ENCODE peak calls at places on chromosome 13, in nine cellular contexts. R, X, H, K, B, I, M, N and W are unnamed samples.

GRCh38 chr13:60152114-60152513 is 11.6 kb downstream of the DIAPH3 start:
- DNase-seq in R (peak), X (peak), H (no peak), K (no peak), B (no peak), I (no peak), M (no peak), N (no peak), W (no peak)

GRCh38 chr13:39603424-39603947 is 493 bp upstream of the LHFPL6 start:
- DNase-seq in R (peak), X (peak), H (no peak), K (no peak), B (peak), I (peak), M (peak), N (no peak), W (no peak)

GRCh38 chr13:25153736-25154135 is 18.4 kb downstream of the AMER2 start:
- DNase-seq in R (no peak), X (no peak), H (no peak), K (no peak), B (no peak), I (no peak), M (no peak), N (no peak), W (no peak)

GRCh38 chr13:72643339-72643989 is 84.0 kb downstream of the MZT1 start:
- DNase-seq in R (peak), X (peak), H (peak), K (no peak), B (peak), I (peak), M (peak), N (peak), W (peak)

GRCh38 chr13:113110048-113110851 is 4.7 kb downstream of the F7 start:
- DNase-seq in R (no peak), X (no peak), H (no peak), K (no peak), B (no peak), I (no peak), M (no peak), N (no peak), W (no peak)

GRCh38 chr13:28117689-28118377 is 17.5 kb upstream of the FLT3 start:
- DNase-seq in R (no peak), X (peak), H (peak), K (peak), B (peak), I (peak), M (peak), N (peak), W (no peak)

GRCh38 chr13:111117289-111117688 is 2.2 kb downstream of the ARHGEF7 start:
- DNase-seq in R (peak), X (no peak), H (no peak), K (no peak), B (no peak), I (no peak), M (no peak), N (no peak), W (no peak)

GRCh38 chr13:52827839-52828238 is 20.6 kb downstream of the PCDH8 start:
- DNase-seq in R (no peak), X (no peak), H (no peak), K (no peak), B (no peak), I (no peak), M (peak), N (no peak), W (no peak)

GRCh38 chr13:28002886-28003698 is 14.6 kb upstream of the URAD start:
- DNase-seq in R (no peak), X (no peak), H (no peak), K (no peak), B (no peak), I (no peak), M (no peak), N (no peak), W (no peak)

GRCh38 chr13:54742984-54743383 is 1714.4 kb downstream of the OLFM4 start:
- DNase-seq in R (no peak), X (peak), H (no peak), K (no peak), B (no peak), I (no peak), M (no peak), N (no peak), W (no peak)

GRCh38 chr13:21121616-21122015 is 54.7 kb downstream of the SKA3 start:
- DNase-seq in R (no peak), X (no peak), H (no peak), K (no peak), B (no peak), I (no peak), M (no peak), N (no peak), W (no peak)

GRCh38 chr13:35832551-35832950 is 298.6 kb downstream of the DCLK1 start:
- DNase-seq in R (no peak), X (no peak), H (no peak), K (no peak), B (peak), I (no peak), M (no peak), N (no peak), W (no peak)

GRCh38 chr13:44058586-44059238 is 179.0 kb downstream of the LACC1 start:
- DNase-seq in R (no peak), X (no peak), H (no peak), K (no peak), B (no peak), I (peak), M (no peak), N (no peak), W (no peak)

GRCh38 chr13:25886438-25887214 is 165.2 kb downstream of the SHISA2 start:
- DNase-seq in R (peak), X (peak), H (no peak), K (no peak), B (peak), I (peak), M (no peak), N (no peak), W (peak)

GRCh38 chr13:110680852-110681251 is 25.1 kb downstream of the CARS2 start:
- DNase-seq in R (peak), X (peak), H (no peak), K (no peak), B (peak), I (peak), M (no peak), N (no peak), W (no peak)

GRCh38 chr13:39283062-39283461 is 244.8 kb downstream of the NHLRC3 start:
- DNase-seq in R (no peak), X (no peak), H (no peak), K (no peak), B (no peak), I (no peak), M (no peak), N (no peak), W (no peak)

GRCh38 chr13:60627071-60627686 is 230.2 kb downstream of the TDRD3 start:
- DNase-seq in R (peak), X (peak), H (no peak), K (no peak), B (peak), I (peak), M (peak), N (no peak), W (peak)

GRCh38 chr13:60242231-60242630 is 78.5 kb upstream of the DIAPH3 start:
- DNase-seq in R (no peak), X (no peak), H (no peak), K (no peak), B (no peak), I (no peak), M (no peak), N (no peak), W (no peak)

GRCh38 chr13:59279024-59279423 is 884.7 kb downstream of the DIAPH3 start:
- DNase-seq in R (no peak), X (no peak), H (no peak), K (no peak), B (no peak), I (no peak), M (no peak), N (no peak), W (no peak)

GRCh38 chr13:20128459-20128927 is 32.4 kb downstream of the GJA3 start:
- DNase-seq in R (no peak), X (peak), H (peak), K (no peak), B (no peak), I (no peak), M (peak), N (peak), W (no peak)

GRCh38 chr13:113653264-113654174 is 4.5 kb downstream of the ATP4B start:
- DNase-seq in R (no peak), X (peak), H (peak), K (no peak), B (no peak), I (no peak), M (no peak), N (peak), W (no peak)

GRCh38 chr13:29543230-29544215 is 52.0 kb downstream of the SLC7A1 start:
- DNase-seq in R (peak), X (peak), H (no peak), K (no peak), B (peak), I (no peak), M (no peak), N (no peak), W (no peak)

GRCh38 chr13:37094840-37095239 is 10.6 kb downstream of the CSNK1A1L start:
- DNase-seq in R (no peak), X (no peak), H (no peak), K (no peak), B (no peak), I (no peak), M (no peak), N (no peak), W (no peak)

GRCh38 chr13:106350208-106350607 is 185.3 kb downstream of the EFNB2 start:
- DNase-seq in R (no peak), X (no peak), H (no peak), K (no peak), B (no peak), I (no peak), M (no peak), N (peak), W (no peak)

GRCh38 chr13:47033216-47033615 is 136.4 kb upstream of the HTR2A start:
- DNase-seq in R (peak), X (peak), H (no peak), K (no peak), B (peak), I (peak), M (no peak), N (no peak), W (peak)

GRCh38 chr13:110233181-110233641 is 73.7 kb downstream of the COL4A1 start:
- DNase-seq in R (peak), X (peak), H (no peak), K (peak), B (peak), I (peak), M (peak), N (no peak), W (peak)

GRCh38 chr13:84873951-84874350 is 925.3 kb downstream of the SLITRK6 start:
- DNase-seq in R (no peak), X (no peak), H (no peak), K (no peak), B (no peak), I (no peak), M (no peak), N (no peak), W (no peak)

GRCh38 chr13:84864341-84864740 is 934.9 kb downstream of the SLITRK6 start:
- DNase-seq in R (no peak), X (no peak), H (no peak), K (no peak), B (no peak), I (no peak), M (no peak), N (no peak), W (no peak)

GRCh38 chr13:84867246-84867645 is 932.0 kb downstream of the SLITRK6 start:
- DNase-seq in R (no peak), X (no peak), H (no peak), K (no peak), B (no peak), I (no peak), M (no peak), N (no peak), W (no peak)

DNA sequence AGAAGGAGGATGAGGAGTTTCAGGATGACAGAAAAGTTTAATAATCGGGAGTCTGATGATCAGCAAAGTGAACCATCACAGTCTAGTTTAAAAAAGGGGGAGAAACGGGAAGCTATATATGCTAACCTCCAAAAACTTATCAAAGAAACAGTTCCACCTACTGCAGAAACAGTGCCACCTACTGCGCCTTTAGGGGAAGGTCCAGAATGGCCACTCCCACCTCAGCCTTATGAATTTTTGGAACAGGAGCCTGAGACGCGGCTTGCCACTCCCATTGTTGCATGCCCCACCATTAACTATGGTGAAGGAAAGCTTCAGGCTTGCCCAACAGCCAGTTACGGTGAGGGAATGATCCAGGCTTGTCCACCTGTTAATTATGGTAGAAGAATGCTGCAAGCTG is 929.0 kb downstream of the SLITRK6 start:
- DNase-seq in R (peak), X (peak), H (no peak), K (no peak), B (no peak), I (no peak), M (no peak), N (no peak), W (no peak)
- TF ChIP-seq CTCF in R (peak), X (peak), H (no peak), K (no peak), B (peak), I (no peak), M (no peak), N (no peak), W (no peak)

GRCh38 chr13:50225188-50226155 is 210.2 kb downstream of the KCNRG start:
- DNase-seq in R (peak), X (no peak), H (no peak), K (no peak), B (no peak), I (no peak), M (no peak), N (no peak), W (no peak)

GRCh38 chr13:50220938-50221337 is 205.7 kb downstream of the KCNRG start:
- DNase-seq in R (peak), X (no peak), H (no peak), K (no peak), B (no peak), I (no peak), M (no peak), N (no peak), W (no peak)

GRCh38 chr13:50219743-50220142 is 204.5 kb downstream of the KCNRG start:
- DNase-seq in R (no peak), X (no peak), H (no peak), K (no peak), B (no peak), I (no peak), M (no peak), N (no peak), W (no peak)

GRCh38 chr13:50224534-50224933 is 209.3 kb downstream of the KCNRG start:
- DNase-seq in R (peak), X (peak), H (no peak), K (no peak), B (peak), I (peak), M (no peak), N (no peak), W (no peak)

DNA sequence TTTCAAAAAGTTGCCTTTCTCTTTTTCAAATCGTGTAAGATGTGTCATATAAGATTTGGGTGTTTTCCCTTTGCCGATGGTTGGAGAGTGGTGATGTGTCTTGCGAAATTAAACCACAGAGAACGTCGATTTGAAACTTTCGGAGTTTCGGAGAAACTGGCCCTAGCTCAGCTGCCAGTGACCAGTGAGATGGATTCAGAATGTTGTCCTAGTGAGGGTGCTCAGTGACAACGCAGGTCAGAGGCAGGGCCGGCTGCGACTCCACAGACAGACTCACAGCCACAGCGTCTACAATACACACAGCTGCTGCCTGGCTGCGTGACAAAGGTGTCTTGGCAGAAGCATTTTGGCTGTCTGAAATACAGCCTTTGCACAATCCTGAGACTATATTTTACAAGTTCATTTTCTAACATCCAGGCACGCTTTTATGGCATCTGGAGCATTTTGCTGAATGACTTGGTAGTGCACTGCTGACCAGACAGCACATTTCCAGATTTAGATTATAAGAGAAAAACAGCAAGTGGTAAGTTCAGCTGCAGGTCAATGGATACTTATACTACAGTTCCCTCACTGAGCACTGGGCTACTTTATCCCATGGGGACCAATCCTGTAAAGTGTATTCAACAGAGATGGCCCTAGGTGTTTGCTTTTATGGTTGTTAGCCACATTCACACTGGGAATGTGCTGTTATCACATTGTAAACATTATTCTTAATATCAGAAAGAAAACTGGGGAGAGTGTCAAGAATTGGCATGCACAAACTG is 207.5 kb downstream of the KCNRG start:
- DNase-seq in R (peak), X (peak), H (peak), K (peak), B (peak), I (peak), M (peak), N (peak), W (peak)
- H3K4me3 ChIP-seq in R (peak), X (peak), H (no peak), K (no peak), B (peak), I (peak), M (no peak), N (peak), W (peak)

DNA sequence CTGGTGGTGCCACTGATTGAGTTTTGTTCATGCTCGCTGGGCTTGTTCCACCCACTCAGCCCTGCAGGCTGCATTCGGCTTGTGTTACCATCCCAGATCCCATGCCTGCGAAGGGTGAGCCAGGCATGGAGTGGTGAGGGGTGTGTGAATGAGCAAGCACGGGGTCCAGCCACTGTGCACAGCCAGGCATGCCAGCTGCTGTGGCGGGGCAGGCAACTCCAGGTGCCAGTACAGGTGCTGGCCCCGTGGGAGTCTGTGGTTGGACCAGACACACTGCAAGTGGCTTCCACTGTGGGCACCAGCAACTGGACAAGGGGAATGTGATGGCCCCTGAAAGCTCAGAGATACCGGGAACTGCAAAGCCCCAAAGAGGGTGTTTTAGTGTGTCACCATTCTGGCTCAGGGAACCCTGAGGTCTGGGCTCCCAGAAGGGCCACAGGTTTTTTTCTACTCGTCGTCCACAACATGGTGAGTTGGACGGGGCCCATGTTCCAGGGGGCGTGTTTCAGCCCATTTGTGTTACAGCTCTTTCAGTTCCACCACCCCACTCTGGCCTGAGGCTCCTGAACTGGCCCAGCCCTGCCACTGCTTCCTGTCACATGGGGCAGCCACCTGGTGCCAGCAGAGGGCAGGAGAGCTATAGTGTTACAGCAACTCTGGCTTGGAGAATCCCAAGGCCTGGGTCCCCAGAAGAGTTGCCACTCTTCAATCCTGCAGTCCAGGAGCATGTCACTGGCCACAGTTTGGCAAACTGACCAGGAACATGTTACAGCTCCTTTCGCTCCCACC is 217.0 kb upstream of the OBI1 start:
- DNase-seq in R (no peak), X (peak), H (no peak), K (no peak), B (no peak), I (no peak), M (no peak), N (no peak), W (no peak)
- TF ChIP-seq CTCF in R (no peak), X (peak), H (no peak), K (no peak), B (no peak), I (no peak), M (no peak), N (no peak), W (no peak)

DNA sequence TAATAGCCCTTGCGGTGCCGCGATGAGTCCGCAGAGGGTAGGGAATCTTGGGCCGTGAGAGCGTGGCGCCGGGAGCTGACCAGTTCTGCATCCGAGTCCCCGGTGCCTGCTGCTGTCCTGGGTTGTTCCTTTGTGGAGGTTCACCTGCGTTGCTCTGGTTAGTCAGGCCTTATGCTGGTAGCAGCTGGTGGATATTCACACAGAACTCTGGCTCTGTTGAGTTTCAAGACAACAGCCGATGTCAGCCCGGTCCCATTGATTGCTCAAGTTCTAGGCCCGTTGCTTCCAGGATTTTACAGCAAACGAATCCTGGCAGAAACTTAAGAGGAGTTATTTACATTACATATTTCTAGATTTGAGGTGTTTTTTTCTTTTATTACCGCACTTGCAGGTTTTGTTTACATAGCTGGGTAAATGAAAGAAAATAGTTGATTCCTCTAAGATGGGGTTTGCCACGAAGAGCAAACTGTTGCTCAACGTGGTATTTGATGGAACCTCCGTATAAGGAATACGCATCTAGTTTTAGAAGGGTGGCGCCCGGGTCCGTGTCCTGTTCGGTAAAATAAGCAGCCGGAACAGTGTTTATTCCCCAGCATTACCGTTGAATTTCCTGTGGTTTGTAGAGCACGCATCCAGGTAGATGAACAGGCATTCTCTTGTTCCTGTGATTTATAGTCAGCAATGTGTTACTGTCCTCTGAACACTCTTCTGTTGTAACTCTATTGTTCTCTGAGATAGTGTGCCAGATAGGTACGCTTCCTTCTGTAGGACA is 1.3 kb downstream of the CLDN10 start:
- DNase-seq in R (no peak), X (peak), H (peak), K (no peak), B (no peak), I (no peak), M (no peak), N (no peak), W (no peak)
- H3K4me3 ChIP-seq in R (no peak), X (peak), H (peak), K (no peak), B (no peak), I (no peak), M (no peak), N (no peak), W (peak)

DNA sequence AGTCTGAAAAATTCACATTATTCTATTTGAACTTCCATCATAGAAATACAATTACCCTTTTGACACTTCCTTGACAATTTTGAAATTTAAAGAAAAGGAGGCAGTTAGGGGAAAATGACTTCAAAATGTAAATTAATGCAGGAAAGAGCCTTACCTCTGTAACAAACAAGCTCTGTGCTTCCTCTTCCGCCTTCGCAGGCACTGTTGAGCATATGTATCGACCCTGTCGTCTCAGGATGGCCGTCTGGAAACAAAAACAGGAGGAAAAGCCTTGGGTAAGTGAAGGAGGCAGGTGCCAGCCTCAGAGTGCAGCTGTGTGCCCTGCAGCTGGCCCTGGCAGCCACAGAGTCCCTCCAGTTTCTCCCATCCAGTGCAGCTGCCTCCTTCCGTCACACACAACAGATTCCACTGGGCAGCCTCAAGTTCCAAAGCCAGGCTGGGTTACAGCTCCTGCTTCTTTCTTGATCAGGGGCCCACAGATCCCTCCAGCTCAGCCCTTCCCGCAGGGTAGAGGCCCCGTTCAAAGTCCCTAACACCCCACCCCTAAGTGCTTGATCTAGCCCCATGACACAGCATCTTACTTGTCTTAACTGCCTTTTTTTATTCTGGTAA is 47.7 kb downstream of the DOCK9 start:
- DNase-seq in R (no peak), X (no peak), H (no peak), K (no peak), B (no peak), I (no peak), M (no peak), N (no peak), W (no peak)
- TF ChIP-seq CTCF in R (no peak), X (no peak), H (no peak), K (no peak), B (no peak), I (no peak), M (no peak), N (no peak), W (no peak)